ENCODE peak calls at places on chromosomes 13 and 19, in four cellular contexts. One of them, this sample, is unnamed.

GRCh38 chr19:45352062-45352461 is 11.5 kb downstream of the KLC3 start:
- DNase-seq in neuronal stem cell: no peak
- DNase-seq in hypothalamus: no peak
- DNase-seq in sciatic nerve: no peak
- DNase-seq in this sample: no peak

GRCh38 chr13:75656590-75656989 is 20.5 kb downstream of the LMO7 start:
- DNase-seq in neuronal stem cell: no peak
- DNase-seq in hypothalamus: no peak
- DNase-seq in sciatic nerve: no peak
- DNase-seq in this sample: no peak

GRCh38 chr13:110187501-110188161 is 119.3 kb downstream of the COL4A1 start:
- DNase-seq in neuronal stem cell: no peak
- DNase-seq in hypothalamus: no peak
- DNase-seq in sciatic nerve: no peak
- DNase-seq in this sample: no peak

GRCh38 chr19:38733493-38734175 is 10.6 kb downstream of the CAPN12 start:
- DNase-seq in neuronal stem cell: no peak
- DNase-seq in hypothalamus: no peak
- DNase-seq in sciatic nerve: peak
- DNase-seq in this sample: peak

GRCh38 chr19:15296353-15296752 is 36.0 kb downstream of the BRD4 start:
- DNase-seq in neuronal stem cell: no peak
- DNase-seq in hypothalamus: no peak
- DNase-seq in sciatic nerve: no peak
- DNase-seq in this sample: no peak

GRCh38 chr13:96540656-96541055 is 450.7 kb downstream of the HS6ST3 start:
- DNase-seq in neuronal stem cell: no peak
- DNase-seq in hypothalamus: no peak
- DNase-seq in sciatic nerve: no peak
- DNase-seq in this sample: no peak

GRCh38 chr13:63433546-63434150 is 2018.0 kb upstream of the PCDH20 start:
- DNase-seq in neuronal stem cell: no peak
- DNase-seq in hypothalamus: no peak
- DNase-seq in sciatic nerve: no peak
- DNase-seq in this sample: no peak

GRCh38 chr19:39372047-39372802 is 18.7 kb downstream of the PAF1 start:
- DNase-seq in neuronal stem cell: no peak
- DNase-seq in hypothalamus: peak
- DNase-seq in sciatic nerve: peak
- DNase-seq in this sample: no peak

GRCh38 chr13:35499131-35500051 is 22.9 kb upstream of the MAB21L1 start:
- DNase-seq in neuronal stem cell: no peak
- DNase-seq in hypothalamus: no peak
- DNase-seq in sciatic nerve: no peak
- DNase-seq in this sample: no peak

GRCh38 chr13:103960011-103960410 is 893.8 kb upstream of the SLC10A2 start:
- DNase-seq in neuronal stem cell: no peak
- DNase-seq in hypothalamus: no peak
- DNase-seq in sciatic nerve: no peak
- DNase-seq in this sample: no peak

GRCh38 chr19:13850910-13851753 is 25.8 kb upstream of the NANOS3 start:
- DNase-seq in neuronal stem cell: no peak
- DNase-seq in hypothalamus: peak
- DNase-seq in sciatic nerve: peak
- DNase-seq in this sample: no peak

GRCh38 chr13:43428545-43429287 is 358.1 kb downstream of the ENOX1 start:
- DNase-seq in neuronal stem cell: no peak
- DNase-seq in hypothalamus: no peak
- DNase-seq in sciatic nerve: no peak
- DNase-seq in this sample: no peak

GRCh38 chr13:70405266-70405665 is 297.0 kb upstream of the KLHL1 start:
- DNase-seq in neuronal stem cell: no peak
- DNase-seq in hypothalamus: no peak
- DNase-seq in sciatic nerve: no peak
- DNase-seq in this sample: no peak

This sample was measured in activated T-helper 2 cell treated with anti-CD3 and anti-CD28 coated beads, Interferon-gamma antibody, Interleukin-2, Interleukin-4, amounts not matched to agents 10 μg/mL and 5 μg/mL and 100 μg/mL, durations not matched to agents 14 hours and 24 hours and 36 hours.